ENCODE peak calls at places on chromosomes 4 and X, in four cellular contexts. One of them, this sample, is unnamed.

GRCh38 chr4:67581208-67581857 is 22.8 kb downstream of the STAP1 start:
- DNase-seq in RWPE1: no peak
- DNase-seq in AG09319: no peak
- DNase-seq in stimulated activated CD4-positive, alpha-beta T cell treated with anti-CD3 and anti-CD28 coated beads, TNF-alpha, amount 100 ng/mL, for 48 hours: no peak
- DNase-seq in this sample: no peak

GRCh38 chr4:139241086-139241783 is 38.8 kb downstream of the MGARP start:
- DNase-seq in RWPE1: no peak
- DNase-seq in AG09319: no peak
- DNase-seq in stimulated activated CD4-positive, alpha-beta T cell treated with anti-CD3 and anti-CD28 coated beads, TNF-alpha, amount 100 ng/mL, for 48 hours: no peak
- DNase-seq in this sample: no peak

GRCh38 chrX:153649915-153650782 is 3.1 kb downstream of the DUSP9 start:
- DNase-seq in RWPE1: no peak
- DNase-seq in AG09319: no peak
- DNase-seq in stimulated activated CD4-positive, alpha-beta T cell treated with anti-CD3 and anti-CD28 coated beads, TNF-alpha, amount 100 ng/mL, for 48 hours: no peak
- DNase-seq in this sample: no peak

GRCh38 chrX:15515931-15516330 is 15.3 kb downstream of the BMX start:
- DNase-seq in RWPE1: no peak
- DNase-seq in AG09319: no peak
- DNase-seq in stimulated activated CD4-positive, alpha-beta T cell treated with anti-CD3 and anti-CD28 coated beads, TNF-alpha, amount 100 ng/mL, for 48 hours: no peak
- DNase-seq in this sample: no peak

GRCh38 chrX:15903186-15903681 is 48.6 kb upstream of the AP1S2 start:
- DNase-seq in RWPE1: no peak
- DNase-seq in AG09319: no peak
- DNase-seq in stimulated activated CD4-positive, alpha-beta T cell treated with anti-CD3 and anti-CD28 coated beads, TNF-alpha, amount 100 ng/mL, for 48 hours: no peak
- DNase-seq in this sample: no peak

GRCh38 chrX:154132366-154132765 is 11.7 kb upstream of the OPN1LW start:
- DNase-seq in RWPE1: no peak
- DNase-seq in AG09319: no peak
- DNase-seq in stimulated activated CD4-positive, alpha-beta T cell treated with anti-CD3 and anti-CD28 coated beads, TNF-alpha, amount 100 ng/mL, for 48 hours: no peak
- DNase-seq in this sample: no peak

GRCh38 chr4:165905405-165906027 is 32.5 kb downstream of the TLL1 start:
- DNase-seq in RWPE1: peak
- DNase-seq in AG09319: no peak
- DNase-seq in stimulated activated CD4-positive, alpha-beta T cell treated with anti-CD3 and anti-CD28 coated beads, TNF-alpha, amount 100 ng/mL, for 48 hours: no peak
- DNase-seq in this sample: no peak

GRCh38 chr4:144787365-144788263 is 141.7 kb downstream of the HHIP start:
- DNase-seq in RWPE1: peak
- DNase-seq in AG09319: peak
- DNase-seq in stimulated activated CD4-positive, alpha-beta T cell treated with anti-CD3 and anti-CD28 coated beads, TNF-alpha, amount 100 ng/mL, for 48 hours: no peak
- DNase-seq in this sample: peak

GRCh38 chrX:9566150-9566621 is 101.3 kb downstream of the TBL1X start:
- DNase-seq in RWPE1: peak
- DNase-seq in AG09319: peak
- DNase-seq in stimulated activated CD4-positive, alpha-beta T cell treated with anti-CD3 and anti-CD28 coated beads, TNF-alpha, amount 100 ng/mL, for 48 hours: no peak
- DNase-seq in this sample: peak

GRCh38 chrX:16992902-16993301 is 46.4 kb downstream of the REPS2 start:
- DNase-seq in RWPE1: no peak
- DNase-seq in AG09319: no peak
- DNase-seq in stimulated activated CD4-positive, alpha-beta T cell treated with anti-CD3 and anti-CD28 coated beads, TNF-alpha, amount 100 ng/mL, for 48 hours: no peak
- DNase-seq in this sample: no peak

GRCh38 chr4:165994706-165995105 is 121.7 kb downstream of the TLL1 start:
- DNase-seq in RWPE1: no peak
- DNase-seq in AG09319: no peak
- DNase-seq in stimulated activated CD4-positive, alpha-beta T cell treated with anti-CD3 and anti-CD28 coated beads, TNF-alpha, amount 100 ng/mL, for 48 hours: no peak
- DNase-seq in this sample: peak

GRCh38 chr4:160514126-160514525 is 1411.2 kb downstream of the RAPGEF2 start:
- DNase-seq in RWPE1: no peak
- DNase-seq in AG09319: no peak
- DNase-seq in stimulated activated CD4-positive, alpha-beta T cell treated with anti-CD3 and anti-CD28 coated beads, TNF-alpha, amount 100 ng/mL, for 48 hours: no peak
- DNase-seq in this sample: peak

GRCh38 chrX:48474127-48474526 is 1.9 kb upstream of the FTSJ1 start:
- DNase-seq in RWPE1: no peak
- DNase-seq in AG09319: no peak
- DNase-seq in stimulated activated CD4-positive, alpha-beta T cell treated with anti-CD3 and anti-CD28 coated beads, TNF-alpha, amount 100 ng/mL, for 48 hours: no peak
- DNase-seq in this sample: no peak

GRCh38 chrX:49995021-49995731 is 72.8 kb downstream of the CLCN5 start:
- DNase-seq in RWPE1: peak
- DNase-seq in AG09319: no peak
- DNase-seq in stimulated activated CD4-positive, alpha-beta T cell treated with anti-CD3 and anti-CD28 coated beads, TNF-alpha, amount 100 ng/mL, for 48 hours: no peak
- DNase-seq in this sample: peak

GRCh38 chr4:135192746-135193535 is 991.4 kb upstream of the PABPC4L start:
- DNase-seq in RWPE1: no peak
- DNase-seq in AG09319: no peak
- DNase-seq in stimulated activated CD4-positive, alpha-beta T cell treated with anti-CD3 and anti-CD28 coated beads, TNF-alpha, amount 100 ng/mL, for 48 hours: no peak
- DNase-seq in this sample: no peak

GRCh38 chr4:173415885-173416658 is 17.2 kb upstream of the SCRG1 start:
- DNase-seq in RWPE1: no peak
- DNase-seq in AG09319: no peak
- DNase-seq in stimulated activated CD4-positive, alpha-beta T cell treated with anti-CD3 and anti-CD28 coated beads, TNF-alpha, amount 100 ng/mL, for 48 hours: no peak
- DNase-seq in this sample: peak

GRCh38 chr4:10079256-10079655 is 37.3 kb downstream of the WDR1 start:
- DNase-seq in RWPE1: no peak
- DNase-seq in AG09319: no peak
- DNase-seq in stimulated activated CD4-positive, alpha-beta T cell treated with anti-CD3 and anti-CD28 coated beads, TNF-alpha, amount 100 ng/mL, for 48 hours: no peak
- DNase-seq in this sample: no peak

GRCh38 chr4:40486534-40486933 is 143.1 kb downstream of the RBM47 start:
- DNase-seq in RWPE1: peak
- DNase-seq in AG09319: no peak
- DNase-seq in stimulated activated CD4-positive, alpha-beta T cell treated with anti-CD3 and anti-CD28 coated beads, TNF-alpha, amount 100 ng/mL, for 48 hours: no peak
- DNase-seq in this sample: peak

GRCh38 chr4:185479507-185479971 is 8.0 kb upstream of the CCDC110 start:
- DNase-seq in RWPE1: no peak
- DNase-seq in AG09319: no peak
- DNase-seq in stimulated activated CD4-positive, alpha-beta T cell treated with anti-CD3 and anti-CD28 coated beads, TNF-alpha, amount 100 ng/mL, for 48 hours: no peak
- DNase-seq in this sample: no peak

GRCh38 chr4:56907009-56907408 is 691 bp upstream of the REST start:
- DNase-seq in RWPE1: peak
- DNase-seq in AG09319: no peak
- DNase-seq in stimulated activated CD4-positive, alpha-beta T cell treated with anti-CD3 and anti-CD28 coated beads, TNF-alpha, amount 100 ng/mL, for 48 hours: no peak
- DNase-seq in this sample: no peak

GRCh38 chr4:6369924-6370645 is 100.4 kb downstream of the WFS1 start:
- DNase-seq in RWPE1: no peak
- DNase-seq in AG09319: no peak
- DNase-seq in stimulated activated CD4-positive, alpha-beta T cell treated with anti-CD3 and anti-CD28 coated beads, TNF-alpha, amount 100 ng/mL, for 48 hours: no peak
- DNase-seq in this sample: no peak

GRCh38 chr4:89416968-89417367 is 109.4 kb upstream of the GPRIN3 start:
- DNase-seq in RWPE1: no peak
- DNase-seq in AG09319: no peak
- DNase-seq in stimulated activated CD4-positive, alpha-beta T cell treated with anti-CD3 and anti-CD28 coated beads, TNF-alpha, amount 100 ng/mL, for 48 hours: no peak
- DNase-seq in this sample: no peak

GRCh38 chrX:137363559-137363958 is 202.4 kb upstream of the ZIC3 start:
- DNase-seq in RWPE1: no peak
- DNase-seq in AG09319: no peak
- DNase-seq in stimulated activated CD4-positive, alpha-beta T cell treated with anti-CD3 and anti-CD28 coated beads, TNF-alpha, amount 100 ng/mL, for 48 hours: no peak
- DNase-seq in this sample: no peak

GRCh38 chrX:83008415-83008814 is 499.7 kb upstream of the POU3F4 start:
- DNase-seq in RWPE1: no peak
- DNase-seq in AG09319: no peak
- DNase-seq in stimulated activated CD4-positive, alpha-beta T cell treated with anti-CD3 and anti-CD28 coated beads, TNF-alpha, amount 100 ng/mL, for 48 hours: no peak
- DNase-seq in this sample: no peak

GRCh38 chrX:40285876-40286275 is 188.1 kb upstream of the BCOR start:
- DNase-seq in RWPE1: no peak
- DNase-seq in AG09319: no peak
- DNase-seq in stimulated activated CD4-positive, alpha-beta T cell treated with anti-CD3 and anti-CD28 coated beads, TNF-alpha, amount 100 ng/mL, for 48 hours: no peak
- DNase-seq in this sample: no peak

GRCh38 chr4:155408796-155409195 is 32.0 kb upstream of the MAP9 start:
- DNase-seq in RWPE1: no peak
- DNase-seq in AG09319: no peak
- DNase-seq in stimulated activated CD4-positive, alpha-beta T cell treated with anti-CD3 and anti-CD28 coated beads, TNF-alpha, amount 100 ng/mL, for 48 hours: no peak
- DNase-seq in this sample: no peak

GRCh38 chr4:172270421-172270820 is 457.2 kb downstream of the GALNTL6 start:
- DNase-seq in RWPE1: no peak
- DNase-seq in AG09319: no peak
- DNase-seq in stimulated activated CD4-positive, alpha-beta T cell treated with anti-CD3 and anti-CD28 coated beads, TNF-alpha, amount 100 ng/mL, for 48 hours: no peak
- DNase-seq in this sample: peak

GRCh38 chrX:103628386-103629290 is at the start of gene TCEAL1:
- DNase-seq in RWPE1: no peak
- DNase-seq in AG09319: no peak
- DNase-seq in stimulated activated CD4-positive, alpha-beta T cell treated with anti-CD3 and anti-CD28 coated beads, TNF-alpha, amount 100 ng/mL, for 48 hours: no peak
- DNase-seq in this sample: peak

GRCh38 chr4:101418055-101418454 is 70.7 kb upstream of the PPP3CA start:
- DNase-seq in RWPE1: no peak
- DNase-seq in AG09319: no peak
- DNase-seq in stimulated activated CD4-positive, alpha-beta T cell treated with anti-CD3 and anti-CD28 coated beads, TNF-alpha, amount 100 ng/mL, for 48 hours: peak
- DNase-seq in this sample: no peak

GRCh38 chr4:110003401-110004187 is 90.9 kb downstream of the EGF start:
- DNase-seq in RWPE1: no peak
- DNase-seq in AG09319: no peak
- DNase-seq in stimulated activated CD4-positive, alpha-beta T cell treated with anti-CD3 and anti-CD28 coated beads, TNF-alpha, amount 100 ng/mL, for 48 hours: no peak
- DNase-seq in this sample: no peak

GRCh38 chr4:83083925-83084475 is 30.5 kb downstream of the PLAC8 start:
- DNase-seq in RWPE1: no peak
- DNase-seq in AG09319: no peak
- DNase-seq in stimulated activated CD4-positive, alpha-beta T cell treated with anti-CD3 and anti-CD28 coated beads, TNF-alpha, amount 100 ng/mL, for 48 hours: no peak
- DNase-seq in this sample: no peak

GRCh38 chr4:1504786-1505500 is 98.7 kb upstream of the NKX1-1 start:
- DNase-seq in RWPE1: no peak
- DNase-seq in AG09319: no peak
- DNase-seq in stimulated activated CD4-positive, alpha-beta T cell treated with anti-CD3 and anti-CD28 coated beads, TNF-alpha, amount 100 ng/mL, for 48 hours: no peak
- DNase-seq in this sample: no peak

GRCh38 chr4:4506961-4507360 is 34.9 kb downstream of the STX18 start:
- DNase-seq in RWPE1: no peak
- DNase-seq in AG09319: no peak
- DNase-seq in stimulated activated CD4-positive, alpha-beta T cell treated with anti-CD3 and anti-CD28 coated beads, TNF-alpha, amount 100 ng/mL, for 48 hours: no peak
- DNase-seq in this sample: no peak